ENCODE peak calls at places on chromosomes 12 and 14, in six cellular contexts. V is retinal pigment epithelial cell, X is H1, I is upper lobe of left lung, S is transverse colon, W is HCT116. D is an unnamed sample.

GRCh38 chr12:34393821-34394150 is 371.5 kb downstream of the ALG10 start:
- DNase-seq in V (no peak), I (peak; percentile 6), W (no peak), X (no peak), S (peak; percentile 1), D (no peak)

GRCh38 chr12:86170051-86170450 is 86.1 kb downstream of the MGAT4C start:
- DNase-seq in X (no peak), I (no peak), V (no peak), S (no peak), W (no peak), D (no peak)

GRCh38 chr14:36510874-36511273 is 9.2 kb downstream of the NKX2-1 start:
- DNase-seq in S (no peak), W (no peak), X (no peak), I (no peak), V (no peak), D (no peak)

GRCh38 chr14:105495101-105495989 is 4.3 kb downstream of the TEDC1 start:
- DNase-seq in S (no peak), W (no peak), V (no peak), X (no peak), I (peak; percentile 18), D (peak; percentile 44)

GRCh38 chr12:7450667-7451066 is 6.7 kb upstream of the CD163L1 start:
- DNase-seq in V (no peak), W (no peak), X (no peak), S (no peak), I (no peak), D (peak; percentile 42)

GRCh38 chr14:69093551-69094421 is 59.1 kb downstream of the DCAF5 start:
- DNase-seq in V (no peak), S (no peak), X (no peak), W (no peak), I (peak; percentile 29), D (peak; percentile 59)

GRCh38 chr14:88289214-88289613 is 33.9 kb downstream of the KCNK10 start:
- DNase-seq in I (no peak), X (no peak), S (no peak), W (peak; percentile 1), V (no peak), D (no peak)

GRCh38 chr12:27922591-27923139 is 49.9 kb downstream of the PTHLH start:
- DNase-seq in X (no peak), V (peak; percentile 68), S (no peak), I (no peak), W (no peak), D (peak; percentile 21)

GRCh38 chr12:97465012-97465345 is 2.4 kb downstream of the RMST start:
- DNase-seq in I (no peak), V (no peak), S (no peak), W (no peak), X (peak; percentile 68), D (no peak)

GRCh38 chr14:90642239-90642717 is 174.0 kb downstream of the TTC7B start:
- DNase-seq in V (peak; percentile 89), S (no peak), X (peak; percentile 49), I (no peak), W (no peak), D (no peak)

GRCh38 chr14:51093371-51094281 is 1.3 kb downstream of the TRIM9 start:
- DNase-seq in V (no peak), W (no peak), I (peak; percentile 21), S (peak; percentile 54), X (no peak), D (no peak)

GRCh38 chr14:30267141-30267540 is 291.8 kb upstream of the G2E3 start:
- DNase-seq in W (no peak), X (no peak), V (no peak), S (no peak), I (no peak), D (no peak)

GRCh38 chr14:26138764-26139445 is 458.9 kb downstream of the NOVA1 start:
- DNase-seq in W (no peak), V (peak; percentile 25), I (no peak), S (no peak), X (no peak), D (no peak)

GRCh38 chr12:40336573-40337199 is 111.9 kb downstream of the LRRK2 start:
- DNase-seq in I (no peak), S (no peak), X (no peak), W (no peak), V (no peak), D (no peak)

GRCh38 chr14:61462566-61463195 is 141.3 kb downstream of the PRKCH start:
- DNase-seq in I (no peak), V (peak; percentile 46), S (no peak), X (no peak), W (no peak), D (no peak)

GRCh38 chr12:724194-724855 is 28.1 kb upstream of the WNK1 start:
- DNase-seq in S (no peak), W (peak; percentile 27), I (peak; percentile 56), V (no peak), X (no peak), D (no peak)

GRCh38 chr12:58919271-58920101 is 818 bp downstream of the LRIG3 start:
- DNase-seq in W (no peak), V (no peak), I (peak; percentile 29), X (no peak), S (peak; percentile 42), D (no peak)

GRCh38 chr12:76777765-76778216 is 13.9 kb downstream of the ZDHHC17 start:
- DNase-seq in I (no peak), S (no peak), V (no peak), X (no peak), W (no peak), D (no peak)

GRCh38 chr12:55707841-55708694 is at the start of gene ITGA7:
- DNase-seq in I (peak; percentile 81), V (no peak), X (peak; percentile 83), W (no peak), S (peak; percentile 75), D (no peak)

GRCh38 chr12:116320839-116321238 is 43.3 kb upstream of the MED13L start:
- DNase-seq in W (no peak), S (no peak), I (no peak), V (no peak), X (no peak), D (no peak)

GRCh38 chr12:50162225-50162624 is 4.9 kb downstream of the CERS5 start:
- DNase-seq in V (no peak), X (no peak), W (no peak), S (no peak), I (no peak), D (no peak)

GRCh38 chr12:118984206-118984943 is 3.0 kb downstream of the SRRM4 start:
- DNase-seq in W (no peak), X (no peak), I (no peak), S (no peak), V (no peak), D (no peak)

GRCh38 chr12:62332598-62332997 is 72.4 kb downstream of the USP15 start:
- DNase-seq in X (no peak), W (no peak), S (no peak), V (no peak), I (no peak), D (no peak)

DNA sequence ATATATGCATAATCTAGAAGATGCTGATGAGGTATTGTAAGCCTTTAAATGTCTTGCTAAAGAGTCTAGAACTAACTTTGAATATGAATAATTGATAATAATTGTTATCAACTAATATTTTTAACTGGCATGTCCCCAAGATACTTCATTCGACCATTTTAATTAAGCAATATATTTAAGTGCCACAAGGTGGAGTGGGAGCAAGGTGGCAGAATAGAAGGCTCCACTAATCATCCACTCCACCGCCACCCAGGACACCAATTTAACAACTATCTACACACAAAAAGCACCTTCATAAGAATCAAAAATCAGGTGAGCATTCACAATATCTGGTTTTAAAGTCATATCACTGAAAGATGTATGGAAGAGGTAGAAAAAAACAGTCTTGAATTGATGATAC is 409.6 kb downstream of the SEC23A start:
- DNase-seq in W (no peak), S (no peak), I (no peak), V (no peak), X (no peak), D (no peak)
- TF ChIP-seq CTCF in W (peak; percentile 25), S (no peak), I (no peak), V (no peak), X (no peak), D (peak; percentile 7)

DNA sequence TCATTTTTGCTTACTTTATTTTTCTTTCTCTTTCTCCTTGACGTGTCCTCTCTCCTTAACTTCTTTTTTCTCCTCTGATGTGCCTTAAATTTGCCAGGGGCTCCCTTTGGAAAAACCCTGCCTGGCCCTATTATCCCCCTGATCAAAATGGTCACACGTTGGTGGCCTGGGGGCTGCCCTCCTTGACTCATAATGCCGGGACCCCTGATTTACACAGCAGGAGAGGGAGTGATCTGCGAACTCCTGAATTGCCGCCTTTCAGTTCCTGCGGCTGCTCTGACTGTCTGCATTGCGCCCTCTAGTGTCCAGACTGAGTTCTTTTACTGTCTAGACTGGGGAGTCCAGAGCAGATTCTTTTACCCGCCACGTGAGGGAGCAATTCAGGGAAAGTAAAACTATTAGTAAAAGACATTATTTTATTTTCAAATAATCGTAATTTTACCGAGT is 44.8 kb upstream of the GZMB start:
- DNase-seq in W (peak; percentile 82), X (peak; percentile 51), V (peak; percentile 47), S (peak; percentile 80), I (peak; percentile 83), D (peak; percentile 65)
- H3K4me3 ChIP-seq in W (no peak overlapping the region), X (peak overlapping the region; percentile 41), V (no peak overlapping the region), S (peak overlapping the region; percentile 20), I (no peak overlapping the region), D (peak overlapping the region; percentile 17)

DNA sequence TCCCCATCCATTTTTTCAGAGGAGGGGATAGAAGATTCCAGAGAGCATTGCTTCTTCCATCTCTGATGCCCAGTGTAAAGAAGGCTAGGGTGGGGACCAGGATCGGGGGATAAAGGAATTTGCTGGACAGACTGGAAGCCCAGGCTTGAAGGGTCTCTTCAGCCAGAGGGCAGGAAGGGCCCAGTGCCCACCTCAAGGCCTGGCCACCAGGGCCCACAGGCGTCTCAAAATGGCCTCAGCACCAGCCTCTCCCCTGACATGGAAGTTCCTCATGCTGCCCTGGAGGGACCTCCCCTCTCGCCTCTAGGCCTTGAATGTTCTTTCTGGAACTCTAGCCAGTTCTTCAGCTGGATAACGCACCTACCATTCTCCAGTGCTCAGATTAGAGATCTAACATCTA is 2.8 kb downstream of the RPS6KL1 start:
- DNase-seq in W (no peak), X (no peak), I (no peak), V (no peak), S (no peak), D (no peak)
- TF ChIP-seq CTCF in W (no peak), X (no peak), I (no peak), V (no peak), S (no peak), D (no peak)

GRCh38 chr12:126760109-126760508 is 1506.9 kb upstream of the TMEM132C start:
- DNase-seq in I (no peak), X (no peak), S (no peak), V (no peak), W (no peak), D (no peak)

GRCh38 chr12:126761420-126761819 is 1505.5 kb upstream of the TMEM132C start:
- DNase-seq in X (no peak), W (no peak), S (no peak), I (no peak), V (no peak), D (no peak)

GRCh38 chr12:126767334-126767733 is 1499.6 kb upstream of the TMEM132C start:
- DNase-seq in I (no peak), V (no peak), W (no peak), S (no peak), X (no peak), D (no peak)

GRCh38 chr12:126762150-126762549 is 1504.8 kb upstream of the TMEM132C start:
- DNase-seq in X (no peak), V (no peak), S (no peak), W (no peak), I (no peak), D (no peak)

DNA sequence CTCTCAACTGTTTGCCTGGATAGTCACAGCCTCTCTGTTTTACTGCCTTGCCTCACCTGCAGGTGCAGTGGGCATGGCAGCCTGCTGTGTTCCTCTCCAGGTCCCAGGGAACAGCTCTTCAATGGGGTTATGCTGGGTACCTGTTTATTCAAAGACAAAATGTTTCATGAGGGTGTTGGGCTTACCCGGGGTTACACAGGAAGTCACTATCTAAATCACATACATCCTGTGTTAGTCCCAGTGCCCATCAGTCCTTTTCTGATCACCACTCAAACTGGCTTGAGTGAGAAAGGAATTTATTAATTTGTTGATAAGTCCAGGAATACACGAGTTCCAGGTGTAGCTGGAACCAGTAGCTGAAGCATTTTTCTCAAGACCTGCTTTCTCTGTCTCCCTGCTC is 1503.6 kb upstream of the TMEM132C start:
- DNase-seq in W (no peak), V (no peak), S (no peak), X (no peak), I (no peak), D (no peak)
- H3K4me3 ChIP-seq in W (no peak overlapping the region), V (no peak overlapping the region), S (no peak overlapping the region), X (no peak overlapping the region), I (no peak overlapping the region), D (no peak overlapping the region)